ENCODE peak calls at places on chromosomes 16 and 17, in seven cellular contexts. T is NCI-H1105 treated with DMSO at 0.1 percent for 48 hours; I is stimulated activated CD8-positive, alpha-beta memory T cell treated with anti-CD3 and anti-CD28 coated beads, Interleukin-7, amount 100 ng/mL, for 1 hour; G is NCI-H524; F is stimulated activated CD4-positive, alpha-beta T cell treated with anti-CD3 and anti-CD28 coated beads, Interleukin-15, amount 100 ng/mL, for 1 hour; R is CD8-positive, alpha-beta T cell; K is right atrium auricular region. A is an unnamed sample.

GRCh38 chr17:49798182-49798581 is 9.7 kb downstream of the KAT7 start:
- DNase-seq in R (no peak), K (no peak), F (no peak), I (no peak), G (no peak), T (no peak), A (no peak)

GRCh38 chr16:4882633-4883285 is 35.5 kb downstream of the UBN1 start:
- DNase-seq in G (no peak), R (no peak), F (no peak), I (no peak), K (no peak), T (peak), A (peak)

GRCh38 chr17:76432712-76433336 is 20.1 kb downstream of the UBE2O start:
- DNase-seq in F (no peak), I (no peak), G (no peak), R (no peak), T (no peak), K (no peak), A (no peak)

GRCh38 chr16:23975293-23975692 is 139.5 kb downstream of the PRKCB start:
- DNase-seq in G (no peak), I (no peak), R (no peak), K (no peak), F (no peak), T (no peak), A (no peak)

GRCh38 chr17:29178750-29179231 is 1.4 kb downstream of the MYO18A start:
- DNase-seq in I (no peak), K (no peak), T (no peak), G (no peak), R (no peak), F (no peak), A (no peak)

GRCh38 chr17:50261051-50261915 is 13.0 kb upstream of the TMEM92 start:
- DNase-seq in K (peak), F (no peak), G (no peak), T (no peak), I (no peak), R (no peak), A (no peak)

GRCh38 chr17:58317421-58318064 is 11.1 kb downstream of the TSPOAP1 start:
- DNase-seq in G (peak), K (no peak), T (peak), I (no peak), F (peak), R (peak), A (peak)

GRCh38 chr16:53876811-53877210 is 172.9 kb downstream of the FTO start:
- DNase-seq in I (no peak), F (no peak), T (no peak), G (no peak), R (no peak), K (no peak), A (no peak)

GRCh38 chr17:3681565-3681964 is 13.0 kb downstream of the EMC6 start:
- DNase-seq in F (no peak), K (no peak), I (no peak), G (no peak), R (no peak), T (no peak), A (no peak)

GRCh38 chr16:31108035-31108793 is at the start of gene BCKDK:
- DNase-seq in T (peak), G (peak), I (peak), K (no peak), R (peak), F (peak), A (peak)

GRCh38 chr16:78108451-78108850 is 9.0 kb downstream of the WWOX start:
- DNase-seq in F (no peak), T (no peak), K (no peak), G (peak), R (no peak), I (no peak), A (no peak)

GRCh38 chr17:6596076-6596475 is 39.7 kb upstream of the PITPNM3 start:
- DNase-seq in K (no peak), G (no peak), R (no peak), T (no peak), F (no peak), I (no peak), A (no peak)